ENCODE peak calls at places on chromosomes 2 and 18, in seven cellular contexts. B is AG04450, A is spleen, G is GM12865, C is hepatocyte, H is left ventricle myocardium inferior, K is HepG2. X is an unnamed sample.
A peak's percentile ranks its signal among the peaks of the same experiment; 100 is the strongest.

GRCh38 chr2:65465857-65466256 is 33.5 kb upstream of the SPRED2 start:
- DNase-seq in B (no peak), A (no peak), G (no peak), C (no peak), H (peak; percentile 37), K (no peak), X (peak; percentile 14)

GRCh38 chr2:98379311-98380202 is 33.3 kb downstream of the CNGA3 start:
- DNase-seq in B (no peak), A (no peak), G (no peak), C (no peak), H (no peak), K (no peak), X (no peak)

GRCh38 chr2:175054340-175054739 is 49.2 kb upstream of the CHN1 start:
- DNase-seq in B (no peak), A (no peak), G (no peak), C (no peak), H (no peak), K (no peak), X (no peak)

GRCh38 chr2:203003716-203004115 is 11.0 kb upstream of the NBEAL1 start:
- DNase-seq in B (no peak), A (no peak), G (no peak), C (no peak), H (no peak), K (no peak), X (no peak)

GRCh38 chr2:62956646-62957045 is 94.0 kb upstream of the OTX1 start:
- DNase-seq in B (no peak), A (no peak), G (no peak), C (no peak), H (no peak), K (no peak), X (no peak)

GRCh38 chr2:215693269-215693998 is 257.6 kb upstream of the FN1 start:
- DNase-seq in B (no peak), A (no peak), G (no peak), C (no peak), H (no peak), K (peak; percentile 93), X (no peak)

GRCh38 chr2:181253438-181253837 is 203.7 kb upstream of the ITGA4 start:
- DNase-seq in B (no peak), A (no peak), G (no peak), C (no peak), H (no peak), K (no peak), X (no peak)

GRCh38 chr2:216139884-216140283 is 30.7 kb downstream of the XRCC5 start:
- DNase-seq in B (no peak), A (no peak), G (peak; percentile 50), C (peak; percentile 47), H (no peak), K (peak; percentile 61), X (no peak)

GRCh38 chr2:69082430-69082997 is 69.5 kb downstream of the ANTXR1 start:
- DNase-seq in B (peak; percentile 80), A (no peak), G (peak; percentile 18), C (peak; percentile 79), H (peak; percentile 26), K (peak; percentile 92), X (no peak)

GRCh38 chr2:226893206-226893605 is 57.4 kb downstream of the RHBDD1 start:
- DNase-seq in B (no peak), A (no peak), G (no peak), C (no peak), H (no peak), K (no peak), X (no peak)

GRCh38 chr2:152012697-152013096 is 86.1 kb downstream of the CACNB4 start:
- DNase-seq in B (no peak), A (no peak), G (no peak), C (no peak), H (no peak), K (no peak), X (no peak)

GRCh38 chr18:48294894-48295585 is 114.1 kb downstream of the ZBTB7C start:
- DNase-seq in B (no peak), A (peak; percentile 45), G (no peak), C (no peak), H (no peak), K (no peak), X (no peak)

GRCh38 chr2:231795525-231796327 is 9.5 kb downstream of the COPS7B start:
- DNase-seq in B (peak; percentile 34), A (no peak), G (no peak), C (peak; percentile 70), H (no peak), K (peak; percentile 97), X (no peak)

GRCh38 chr2:120204022-120204405 is 19.2 kb downstream of the TMEM185B start:
- DNase-seq in B (no peak), A (no peak), G (no peak), C (no peak), H (no peak), K (peak; percentile 45), X (no peak)

GRCh38 chr2:219687266-219687665 is 59.8 kb downstream of the SLC4A3 start:
- DNase-seq in B (no peak), A (no peak), G (no peak), C (no peak), H (no peak), K (no peak), X (no peak)

GRCh38 chr2:53087282-53087882 is 680.2 kb upstream of the CHAC2 start:
- DNase-seq in B (no peak), A (no peak), G (no peak), C (no peak), H (no peak), K (no peak), X (no peak)

GRCh38 chr2:96773922-96774321 is 13.2 kb downstream of the CNNM4 start:
- DNase-seq in B (no peak), A (peak; percentile 83), G (peak; percentile 71), C (no peak), H (no peak), K (no peak), X (no peak)

GRCh38 chr18:8847066-8847755 is 141.9 kb downstream of the MTCL1 start:
- DNase-seq in B (no peak), A (no peak), G (no peak), C (no peak), H (no peak), K (no peak), X (no peak)

GRCh38 chr2:197599285-197599965 is 76.0 kb downstream of the RFTN2 start:
- DNase-seq in B (peak; percentile 21), A (no peak), G (peak; percentile 75), C (peak; percentile 34), H (no peak), K (peak; percentile 69), X (no peak)

GRCh38 chr18:32380559-32380958 is 90.1 kb downstream of the GAREM1 start:
- DNase-seq in B (no peak), A (no peak), G (no peak), C (no peak), H (no peak), K (no peak), X (no peak)
- TF ChIP-seq CTCF in B (no peak), A (no peak), G (no peak), C (no peak), H (no peak), K (no peak), X (no peak)

GRCh38 chr2:100237770-100238169 is 84.5 kb downstream of the LONRF2 start:
- DNase-seq in B (no peak), A (no peak), G (no peak), C (no peak), H (no peak), K (no peak), X (no peak)

GRCh38 chr2:100235581-100235980 is 86.7 kb downstream of the LONRF2 start:
- DNase-seq in B (no peak), A (peak; percentile 43), G (no peak), C (no peak), H (no peak), K (no peak), X (no peak)

GRCh38 chr2:100238471-100238870 is 83.8 kb downstream of the LONRF2 start:
- DNase-seq in B (no peak), A (peak; percentile 58), G (no peak), C (no peak), H (no peak), K (no peak), X (peak; percentile 50)

GRCh38 chr2:100236166-100236565 is 86.1 kb downstream of the LONRF2 start:
- DNase-seq in B (no peak), A (peak; percentile 42), G (no peak), C (no peak), H (no peak), K (no peak), X (no peak)

GRCh38 chr2:100237046-100237615 is 85.2 kb downstream of the LONRF2 start:
- DNase-seq in B (no peak), A (peak; percentile 16), G (no peak), C (no peak), H (no peak), K (no peak), X (no peak)
- TF ChIP-seq CTCF in B (peak; percentile 31), A (no peak), G (no peak), C (no peak), H (no peak), K (no peak), X (no peak)

GRCh38 chr2:3236300-3236699 is 141.3 kb downstream of the EIPR1 start:
- DNase-seq in B (no peak), A (no peak), G (no peak), C (no peak), H (no peak), K (no peak), X (no peak)

GRCh38 chr2:3241971-3242746 is 135.5 kb downstream of the EIPR1 start:
- DNase-seq in B (no peak), A (no peak), G (no peak), C (no peak), H (no peak), K (no peak), X (no peak)

GRCh38 chr2:3233877-3234276 is 143.7 kb downstream of the EIPR1 start:
- DNase-seq in B (no peak), A (no peak), G (no peak), C (no peak), H (no peak), K (no peak), X (no peak)

GRCh38 chr2:3238951-3239841 is 138.4 kb downstream of the EIPR1 start:
- DNase-seq in B (no peak), A (no peak), G (peak; percentile 74), C (no peak), H (no peak), K (no peak), X (no peak)

GRCh38 chr2:3237501-3237889 is 140.1 kb downstream of the EIPR1 start:
- DNase-seq in B (no peak), A (no peak), G (no peak), C (no peak), H (no peak), K (no peak), X (no peak)
- TF ChIP-seq CTCF in B (no peak), A (no peak), G (no peak), C (no peak), H (no peak), K (no peak), X (no peak)

GRCh38 chr2:117613101-117613500 is 201.4 kb upstream of the DDX18 start:
- DNase-seq in B (no peak), A (no peak), G (no peak), C (no peak), H (no peak), K (no peak), X (no peak)

GRCh38 chr2:117603569-117603968 is 210.9 kb upstream of the DDX18 start:
- DNase-seq in B (no peak), A (no peak), G (no peak), C (no peak), H (no peak), K (no peak), X (no peak)

DNA sequence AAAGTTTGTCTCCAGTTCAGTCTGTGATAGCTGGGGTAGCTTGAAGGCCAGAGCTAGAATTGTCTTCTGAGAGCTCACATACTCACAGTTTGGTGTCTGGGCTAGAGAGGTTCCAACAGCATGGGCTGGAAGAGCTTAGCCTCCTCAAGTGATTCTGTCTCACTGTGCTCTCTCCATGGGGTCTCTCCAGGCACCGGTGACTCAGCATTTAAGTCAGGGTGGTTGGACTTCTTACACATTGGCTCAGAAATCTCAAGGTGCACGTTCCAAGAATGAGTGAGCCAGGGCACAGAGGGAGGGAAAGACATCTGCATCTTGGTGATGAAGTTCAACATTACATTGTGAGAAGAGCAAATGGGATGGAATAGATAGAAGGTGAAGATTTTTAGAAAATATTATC is 207.3 kb upstream of the DDX18 start:
- DNase-seq in B (no peak), A (no peak), G (no peak), C (no peak), H (no peak), K (no peak), X (no peak)
- TF ChIP-seq CTCF in B (no peak), A (no peak), G (no peak), C (no peak), H (no peak), K (no peak), X (no peak)